ENCODE peak calls at places on chromosomes 5 and 9, in four cellular contexts. T is SK-N-MC, U is thyroid gland, I is tibial artery. P is an unnamed sample. For H3K36me3, the result is how much of the 10 kb centered on the place peaks cover.

GRCh38 chr5:66013906-66014305 is 87.5 kb downstream of the ERBIN start:
- DNase-seq in U (no peak), T (no peak), I (no peak), P (no peak)

GRCh38 chr9:127729522-127730256 is 5.4 kb downstream of the TOR2A start:
- DNase-seq in U (no peak), I (no peak), T (no peak), P (no peak)

GRCh38 chr5:103587185-103587748 is 24.7 kb upstream of the NUDT12 start:
- DNase-seq in T (peak), U (no peak), I (no peak), P (no peak)

GRCh38 chr5:145660897-145661650 is 174.1 kb downstream of the PRELID2 start:
- DNase-seq in T (peak), I (no peak), U (no peak), P (no peak)

GRCh38 chr9:27566118-27566517 is 7.2 kb downstream of the C9orf72 start:
- DNase-seq in I (no peak), U (no peak), T (no peak), P (no peak)

GRCh38 chr5:3612561-3613175 is 17.0 kb downstream of the IRX1 start:
- DNase-seq in U (no peak), I (no peak), T (no peak), P (no peak)

GRCh38 chr9:134243778-134244467 is 79.6 kb upstream of the RNU6ATAC start:
- DNase-seq in T (no peak), U (no peak), I (no peak), P (no peak)

GRCh38 chr5:181191526-181192336 is 13.3 kb downstream of the TRIM7 start:
- DNase-seq in U (peak), T (no peak), I (peak), P (peak)

GRCh38 chr5:60494144-60494543 is 205.8 kb downstream of the DEPDC1B start:
- DNase-seq in T (no peak), I (no peak), U (no peak), P (no peak)

GRCh38 chr5:125603321-125603720 is 819.9 kb upstream of the GRAMD2B start:
- DNase-seq in I (no peak), U (no peak), T (no peak), P (peak)

GRCh38 chr5:92147263-92147662 is 764.1 kb upstream of the ARRDC3 start:
- DNase-seq in I (no peak), U (no peak), T (no peak), P (no peak)

GRCh38 chr9:34403554-34404380 is 27.1 kb upstream of the MYORG start:
- DNase-seq in I (peak), U (peak), T (peak), P (peak)

GRCh38 chr9:135016876-135017275 is 70.6 kb upstream of the OLFM1 start:
- DNase-seq in U (no peak), T (no peak), I (no peak), P (no peak)

GRCh38 chr9:6433405-6433804 is 20.4 kb downstream of the UHRF2 start:
- DNase-seq in T (no peak), I (no peak), U (no peak), P (no peak)

GRCh38 chr5:50325237-50325832 is 115.8 kb downstream of the EMB start:
- DNase-seq in I (no peak), U (no peak), T (peak), P (peak)

GRCh38 chr9:29806941-29807625 is 2233.8 kb upstream of the C9orf72 start:
- DNase-seq in I (no peak), T (no peak), U (no peak), P (no peak)

GRCh38 chr5:33470544-33470943 is 29.8 kb downstream of the TARS1 start:
- DNase-seq in U (no peak), T (no peak), I (no peak), P (peak)

GRCh38 chr9:29233193-29233592 is 1659.9 kb upstream of the C9orf72 start:
- DNase-seq in U (no peak), T (no peak), I (no peak), P (no peak)

GRCh38 chr9:85020791-85021190 is 351.3 kb downstream of the NTRK2 start:
- DNase-seq in T (no peak), U (no peak), I (no peak), P (no peak)

GRCh38 chr9:33510264-33511183 is 13.5 kb upstream of the ANKRD18B start:
- DNase-seq in I (peak), T (no peak), U (peak), P (peak)

GRCh38 chr5:181241393-181241975 is 2.2 kb downstream of the RACK1 start:
- DNase-seq in T (no peak), U (no peak), I (peak), P (peak)

GRCh38 chr5:176543428-176544182 is 5.5 kb upstream of the CDHR2 start:
- DNase-seq in I (no peak), T (no peak), U (peak), P (no peak)

GRCh38 chr5:134626369-134627014 is 6.1 kb downstream of the SAR1B start:
- DNase-seq in I (no peak), T (peak), U (no peak), P (no peak)

GRCh38 chr9:100714372-100715099 is 136.7 kb downstream of the CAVIN4 start:
- DNase-seq in U (peak), I (no peak), T (peak), P (peak)

GRCh38 chr5:69295088-69295754 is 37.4 kb downstream of the CCDC125 start:
- DNase-seq in I (no peak), T (no peak), U (no peak), P (peak)

GRCh38 chr9:38388283-38389223 is 3.9 kb upstream of the ALDH1B1 start:
- DNase-seq in T (no peak), I (peak), U (no peak), P (no peak)

GRCh38 chr5:172990776-172991175 is 7.2 kb downstream of the ATP6V0E1 start:
- DNase-seq in T (no peak), I (no peak), U (no peak), P (no peak)

GRCh38 chr9:37259906-37260305 is 139.5 kb downstream of the ZCCHC7 start:
- DNase-seq in T (no peak), I (no peak), U (no peak), P (no peak)

GRCh38 chr5:83919071-83920041 is 198.7 kb upstream of the HAPLN1 start:
- DNase-seq in I (no peak), T (no peak), U (no peak), P (no peak)

GRCh38 chr9:86639899-86640379 is 285.7 kb upstream of the TUT7 start:
- DNase-seq in T (peak), I (no peak), U (no peak), P (no peak)

GRCh38 chr5:74314906-74315305 is 325.6 kb downstream of the ENC1 start:
- DNase-seq in I (no peak), T (no peak), U (no peak), P (no peak)

GRCh38 chr5:42216904-42217303 is 206.3 kb upstream of the GHR start:
- DNase-seq in U (no peak), I (no peak), T (no peak), P (no peak)

GRCh38 chr5:133017964-133018363 is 8.4 kb downstream of the ZCCHC10 start:
- DNase-seq in T (no peak), U (no peak), I (no peak), P (no peak)

GRCh38 chr9:90613502-90613901 is 29.1 kb downstream of the DIRAS2 start:
- DNase-seq in I (no peak), T (no peak), U (no peak), P (no peak)

GRCh38 chr5:64183956-64184355 is 18.3 kb downstream of the RNF180 start:
- DNase-seq in U (no peak), T (no peak), I (no peak), P (no peak)

GRCh38 chr9:93968451-93969327 is 13.5 kb upstream of the BARX1 start:
- DNase-seq in I (no peak), U (no peak), T (no peak), P (peak)

GRCh38 chr5:32147236-32147635 is 26.9 kb downstream of the GOLPH3 start:
- DNase-seq in U (no peak), I (no peak), T (no peak), P (no peak)

GRCh38 chr5:72956324-72957140 is 691 bp downstream of the FCHO2 start:
- DNase-seq in U (peak), I (peak), T (no peak), P (peak)

GRCh38 chr5:80141147-80141671 is 106.1 kb downstream of the THBS4 start:
- DNase-seq in T (no peak), I (peak), U (peak), P (peak)

GRCh38 chr9:5446451-5447236 is 3.7 kb upstream of the CD274 start:
- DNase-seq in I (no peak), T (no peak), U (no peak), P (no peak)

GRCh38 chr5:1318659-1319251 is 23.9 kb upstream of the TERT start:
- DNase-seq in U (no peak), I (peak), T (no peak), P (no peak)
- H3K36me3 ChIP-seq in U (half or more), I (half or more), T (half or more), P (half or more)

DNA sequence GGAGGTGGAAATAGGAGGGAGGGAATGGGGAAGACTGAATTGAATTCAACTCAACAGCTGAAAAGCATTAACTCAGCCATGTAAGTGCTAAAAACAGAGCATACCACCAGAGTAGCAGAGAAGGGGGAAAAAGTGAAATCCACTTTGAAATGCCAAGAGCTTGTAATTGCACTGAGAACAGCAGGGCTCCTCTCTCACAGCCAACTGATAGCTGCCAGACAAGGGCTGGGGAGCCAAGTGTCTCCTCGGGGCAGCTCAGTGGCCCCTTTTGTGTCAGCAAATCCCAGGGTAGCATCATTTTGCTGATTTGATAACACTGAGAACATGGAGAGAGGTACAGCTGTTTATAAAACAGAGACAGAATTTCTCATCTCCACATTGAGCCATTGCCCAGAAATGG is 182.5 kb downstream of the FRMD3 start:
- DNase-seq in I (no peak), U (no peak), T (no peak), P (no peak)
- H3K4me3 ChIP-seq in I (no peak), U (no peak), T (no peak), P (no peak)

GRCh38 chr9:136907011-136907914 is 20.9 kb downstream of the TRAF2 start:
- DNase-seq in U (no peak), T (no peak), I (no peak), P (no peak)
- H3K36me3 ChIP-seq in U (under half), T (under half), I (under half), P (under half)

DNA sequence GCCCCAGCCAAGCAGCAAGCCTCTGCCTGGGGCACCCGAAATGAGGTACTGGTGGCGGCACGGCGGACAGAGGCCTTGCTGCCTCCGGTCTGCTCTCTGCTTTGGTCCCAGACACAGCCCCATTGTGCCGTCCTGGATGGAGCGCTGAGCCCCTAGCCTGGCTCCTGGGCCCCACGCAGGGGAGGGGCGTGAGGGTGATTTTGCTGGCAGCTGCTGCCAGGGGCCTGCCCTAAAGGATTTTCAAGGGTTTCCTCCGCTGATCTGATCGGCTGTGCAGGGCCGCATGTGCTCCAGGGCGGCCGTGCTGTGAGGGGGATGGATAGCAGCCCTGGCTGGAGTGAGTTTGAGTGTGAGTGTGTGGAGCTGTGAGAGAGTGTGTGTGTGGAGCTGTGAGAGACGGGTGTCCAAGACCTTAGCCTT is 1.3 kb downstream of the GPSM1 start:
- DNase-seq in I (no peak), U (no peak), T (no peak), P (peak)
- H3K4me3 ChIP-seq in I (peak), U (peak), T (peak), P (peak)

DNA sequence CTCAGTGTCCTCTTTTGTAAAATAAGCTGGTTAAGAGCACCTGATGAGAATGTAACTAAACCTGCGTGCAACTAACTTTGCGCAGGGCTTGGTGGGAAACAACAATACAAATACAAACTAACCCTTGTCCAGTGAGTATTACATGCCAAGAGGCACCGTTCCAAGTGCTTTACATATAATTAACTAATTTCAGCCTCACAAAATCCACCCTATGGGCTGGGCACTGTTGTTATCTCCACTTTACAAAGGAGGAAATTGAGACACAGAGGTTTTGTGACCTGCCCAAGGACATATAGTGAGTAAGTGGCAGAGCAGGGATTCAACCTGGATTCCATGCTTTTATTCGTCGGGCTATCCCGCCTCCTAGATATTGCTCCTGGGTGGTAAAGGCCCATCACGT is 26.2 kb upstream of the TNIP1 start:
- DNase-seq in U (no peak), T (no peak), I (no peak), P (no peak)
- H3K36me3 ChIP-seq in U (under half), T (half or more), I (half or more), P (half or more)

GRCh38 chr5:9681706-9682105 is 51.6 kb upstream of the TAS2R1 start:
- DNase-seq in U (no peak), I (no peak), T (no peak), P (no peak)
- H3K4me3 ChIP-seq in U (no peak), I (no peak), T (no peak), P (no peak)

DNA sequence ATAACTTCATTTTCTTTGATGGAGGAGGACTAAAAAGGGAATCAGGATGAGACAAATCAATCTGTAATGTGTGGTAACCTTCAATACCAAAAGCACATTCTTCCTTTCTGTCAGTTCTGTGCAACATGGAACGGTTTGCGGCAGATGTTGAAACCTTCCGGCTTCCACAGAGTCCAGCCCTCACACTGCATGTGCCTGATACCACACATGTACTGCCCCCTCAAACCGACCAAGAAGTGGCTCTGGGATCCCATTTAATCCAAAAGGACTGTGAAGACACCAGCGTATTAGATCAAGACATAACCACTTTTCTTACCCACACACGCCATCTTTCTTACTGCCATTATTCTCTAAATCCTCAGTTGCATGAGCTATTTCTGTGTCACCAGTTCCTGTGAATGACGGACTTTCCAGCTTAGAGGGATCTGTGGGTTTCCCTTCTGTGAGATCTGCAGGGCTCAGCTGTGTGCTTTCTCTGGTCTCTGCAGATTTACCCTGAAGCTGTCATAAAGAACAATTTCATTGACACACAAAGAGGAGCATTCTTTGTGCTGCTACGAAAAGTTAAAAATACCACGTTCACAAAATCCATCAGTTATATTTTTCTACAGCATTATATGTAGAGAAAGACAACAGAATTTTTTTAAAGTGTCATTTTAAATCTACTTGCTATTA is 25.8 kb downstream of the NSUN2 start:
- DNase-seq in T (no peak), U (no peak), I (no peak), P (no peak)
- H3K36me3 ChIP-seq in T (half or more), U (half or more), I (half or more), P (half or more)

DNA sequence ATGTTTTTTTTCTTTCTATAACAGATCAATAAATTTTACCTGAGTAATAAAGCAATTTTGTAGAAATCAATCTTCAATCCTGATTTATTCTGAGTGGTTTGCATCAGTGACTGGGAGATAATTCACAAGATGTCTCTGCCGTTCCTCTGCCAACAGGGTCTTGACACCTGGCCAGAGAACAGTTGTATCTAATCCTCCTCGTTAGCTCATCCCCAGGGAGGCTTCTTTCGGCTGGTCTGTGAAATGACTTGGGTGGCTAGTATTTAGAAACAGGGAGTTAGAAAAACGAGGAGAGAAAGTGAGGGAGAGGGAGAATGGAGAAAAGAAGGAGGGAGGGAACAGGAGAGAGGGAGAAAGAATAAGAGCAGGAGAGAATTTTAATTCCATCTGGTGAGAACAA is 600.3 kb upstream of the TLE4 start:
- DNase-seq in U (no peak), T (no peak), I (no peak), P (no peak)
- H3K4me3 ChIP-seq in U (no peak), T (no peak), I (no peak), P (no peak)

P was measured in brain microvascular endothelial cell.